ENCODE peak calls at places on chromosomes 6 and 20, in eight cellular contexts. O, P, X, T, F, I, J and U are unnamed samples.

GRCh38 chr20:32989507-32990283 is 14.5 kb downstream of the SUN5 start:
- DNase-seq in O (no peak), P (no peak), X (no peak), T (no peak), F (no peak), I (no peak), J (peak), U (peak)

GRCh38 chr6:26305097-26305841 is 59.7 kb upstream of the BTN3A2 start:
- DNase-seq in O (peak), P (no peak), X (no peak), T (no peak), F (no peak), I (peak), J (peak), U (peak)

GRCh38 chr6:38566295-38566694 is 73.4 kb downstream of the BTBD9 start:
- DNase-seq in O (no peak), P (no peak), X (no peak), T (no peak), F (no peak), I (no peak), J (no peak), U (no peak)

GRCh38 chr6:63214816-63215215 is 3.5 kb downstream of the FKBP1C start:
- DNase-seq in O (no peak), P (no peak), X (no peak), T (no peak), F (no peak), I (no peak), J (no peak), U (no peak)

GRCh38 chr6:57021086-57021720 is 25.3 kb upstream of the KIAA1586 start:
- DNase-seq in O (no peak), P (no peak), X (peak), T (peak), F (no peak), I (peak), J (no peak), U (no peak)

GRCh38 chr6:27684264-27685211 is 211.6 kb upstream of the ZNF184 start:
- DNase-seq in O (peak), P (no peak), X (peak), T (no peak), F (no peak), I (peak), J (no peak), U (no peak)

GRCh38 chr20:25269057-25269832 is 21.4 kb downstream of the PYGB start:
- DNase-seq in O (no peak), P (no peak), X (no peak), T (no peak), F (no peak), I (no peak), J (peak), U (peak)

GRCh38 chr6:147063469-147064031 is 140.7 kb upstream of the STXBP5 start:
- DNase-seq in O (no peak), P (no peak), X (no peak), T (no peak), F (no peak), I (no peak), J (no peak), U (no peak)

GRCh38 chr20:10739575-10739974 is 65.8 kb upstream of the JAG1 start:
- DNase-seq in O (no peak), P (no peak), X (no peak), T (no peak), F (no peak), I (no peak), J (no peak), U (no peak)

GRCh38 chr6:158037771-158038170 is 56.1 kb downstream of the SYNJ2 start:
- DNase-seq in O (no peak), P (no peak), X (no peak), T (no peak), F (no peak), I (no peak), J (peak), U (peak)

GRCh38 chr6:7691675-7692452 is 34.0 kb upstream of the BMP6 start:
- DNase-seq in O (no peak), P (peak), X (no peak), T (no peak), F (no peak), I (no peak), J (no peak), U (no peak)

GRCh38 chr6:69162811-69163210 is 527.7 kb downstream of the ADGRB3 start:
- DNase-seq in O (no peak), P (no peak), X (no peak), T (no peak), F (no peak), I (no peak), J (no peak), U (no peak)

GRCh38 chr20:58389324-58389967 is 417 bp downstream of the VAPB start:
- DNase-seq in O (no peak), P (no peak), X (peak), T (peak), F (peak), I (no peak), J (no peak), U (peak)

GRCh38 chr6:42697268-42697655 is 25.1 kb downstream of the PRPH2 start:
- DNase-seq in O (no peak), P (no peak), X (no peak), T (no peak), F (no peak), I (no peak), J (no peak), U (no peak)

GRCh38 chr6:108807928-108808327 is 40.3 kb upstream of the ARMC2 start:
- DNase-seq in O (no peak), P (no peak), X (no peak), T (no peak), F (no peak), I (no peak), J (no peak), U (no peak)